ENCODE peak calls at places on chromosome X, in eight cellular contexts. I is A549, X is NB4, U is HCT116, R is K562, H is GM12878, W is H1, Q is HepG2. N is an unnamed sample.

GRCh38 chrX:48538641-48539344 is 721 bp upstream of the TBC1D25 start:
- DNase-seq in Q (no peak), R (no peak), H (no peak), W (no peak), X (no peak), U (no peak), I (no peak), N (no peak)

GRCh38 chrX:31837445-31837844 is 765.6 kb upstream of the FTHL17 start:
- DNase-seq in U (no peak), R (no peak), H (no peak), Q (no peak), X (no peak), I (no peak), W (no peak), N (no peak)

GRCh38 chrX:118652717-118653116 is 74.7 kb upstream of the IL13RA1 start:
- DNase-seq in H (no peak), I (no peak), X (no peak), U (no peak), W (no peak), Q (no peak), R (no peak), N (no peak)

GRCh38 chrX:78548012-78548411 is 111.1 kb downstream of the RTL3 start:
- DNase-seq in I (no peak), Q (no peak), U (no peak), H (no peak), W (no peak), X (no peak), R (no peak), N (no peak)

GRCh38 chrX:121260568-121261240 is 213.3 kb downstream of the GLUD2 start:
- DNase-seq in Q (no peak), X (no peak), H (no peak), I (no peak), W (no peak), U (no peak), R (no peak), N (no peak)

GRCh38 chrX:129983575-129984131 is 1.2 kb downstream of the BCORL1 start:
- DNase-seq in R (peak), W (peak), I (no peak), X (peak), U (no peak), H (no peak), Q (no peak), N (no peak)

GRCh38 chrX:71543316-71543715 is 10.4 kb downstream of the OGT start:
- DNase-seq in R (no peak), H (no peak), Q (no peak), U (no peak), W (no peak), X (no peak), I (peak), N (peak)

GRCh38 chrX:45715787-45716186 is 515.1 kb upstream of the DIPK2B start:
- DNase-seq in U (no peak), W (no peak), Q (no peak), I (no peak), R (no peak), X (no peak), H (no peak), N (peak)

GRCh38 chrX:791479-792034 is 161.0 kb downstream of the SHOX start:
- DNase-seq in Q (no peak), W (peak), U (no peak), I (no peak), H (no peak), X (no peak), R (no peak), N (no peak)

GRCh38 chrX:27728291-27728690 is 79.5 kb upstream of the MAGEB10 start:
- DNase-seq in W (no peak), X (no peak), R (no peak), U (peak), Q (no peak), I (peak), H (no peak), N (peak)

GRCh38 chrX:16528620-16529019 is 121.3 kb upstream of the S100G start:
- DNase-seq in X (no peak), I (no peak), Q (no peak), H (no peak), U (no peak), R (no peak), W (no peak), N (no peak)

GRCh38 chrX:48785525-48786214 is 720 bp upstream of the GATA1 start:
- DNase-seq in U (no peak), X (no peak), Q (no peak), H (no peak), I (no peak), R (peak), W (no peak), N (no peak)

GRCh38 chrX:104347860-104348259 is 93.1 kb upstream of the ESX1 start:
- DNase-seq in U (no peak), R (no peak), X (no peak), H (no peak), W (no peak), Q (no peak), I (no peak), N (no peak)

GRCh38 chrX:21590012-21590776 is 67.9 kb downstream of the KLHL34 start:
- DNase-seq in R (no peak), U (no peak), I (no peak), Q (no peak), W (no peak), X (no peak), H (no peak), N (no peak)

GRCh38 chrX:72545990-72546389 is 26.7 kb downstream of the HDAC8 start:
- DNase-seq in U (no peak), H (no peak), X (no peak), W (no peak), Q (peak), R (no peak), I (peak), N (peak)

GRCh38 chrX:9566150-9566621 is 101.3 kb downstream of the TBL1X start:
- DNase-seq in R (no peak), U (peak), X (no peak), W (no peak), H (no peak), Q (peak), I (peak), N (peak)

GRCh38 chrX:37958493-37959211 is 47.7 kb upstream of the SYTL5 start:
- DNase-seq in X (no peak), R (no peak), W (no peak), Q (peak), I (no peak), U (no peak), H (no peak), N (no peak)

GRCh38 chrX:110703641-110704040 is 92.0 kb downstream of the CHRDL1 start:
- DNase-seq in I (no peak), R (no peak), X (no peak), U (no peak), H (no peak), Q (no peak), W (no peak), N (no peak)

GRCh38 chrX:24465524-24465850 is 401 bp downstream of the PDK3 start:
- DNase-seq in H (no peak), U (no peak), R (no peak), I (no peak), Q (no peak), W (no peak), X (no peak), N (no peak)

GRCh38 chrX:78452356-78452755 is 124.9 kb upstream of the CYSLTR1 start:
- DNase-seq in U (no peak), X (no peak), Q (no peak), I (no peak), R (no peak), H (no peak), W (no peak), N (no peak)

GRCh38 chrX:108225456-108225730 is 133.8 kb downstream of the ATG4A start:
- DNase-seq in Q (no peak), H (no peak), I (no peak), X (peak), R (no peak), U (no peak), W (no peak), N (no peak)

GRCh38 chrX:123138473-123138872 is 45.6 kb upstream of the GRIA3 start:
- DNase-seq in W (no peak), I (no peak), H (no peak), U (no peak), R (no peak), Q (no peak), X (no peak), N (no peak)

GRCh38 chrX:18424482-18425198 is 768 bp upstream of the CDKL5 start:
- DNase-seq in H (no peak), W (no peak), I (peak), U (no peak), X (peak), Q (no peak), R (peak), N (peak)

GRCh38 chrX:38313190-38313589 is 14.1 kb downstream of the RPGR start:
- DNase-seq in H (no peak), I (no peak), X (no peak), W (no peak), U (no peak), Q (no peak), R (no peak), N (no peak)

GRCh38 chrX:9927638-9928037 is 39.5 kb upstream of the CLDN34 start:
- DNase-seq in R (no peak), Q (no peak), H (no peak), X (no peak), U (no peak), I (no peak), W (no peak), N (no peak)

GRCh38 chrX:23811135-23811781 is 28.3 kb downstream of the SAT1 start:
- DNase-seq in R (no peak), W (no peak), X (peak), I (peak), U (no peak), H (no peak), Q (no peak), N (peak)

GRCh38 chrX:12930150-12930549 is 23.7 kb downstream of the TLR8 start:
- DNase-seq in Q (no peak), W (no peak), X (no peak), R (no peak), I (no peak), U (no peak), H (no peak), N (no peak)

GRCh38 chrX:148854351-148854750 is 353.9 kb downstream of the AFF2 start:
- DNase-seq in W (no peak), U (no peak), X (no peak), Q (no peak), H (no peak), R (no peak), I (no peak), N (no peak)
- TF ChIP-seq MAX in W (no peak), U (no peak), X (no peak), Q (no peak), H (no peak), R (no peak), I (no peak), N (no peak)

GRCh38 chrX:20029728-20030127 is 38.9 kb upstream of the BCLAF3 start:
- DNase-seq in U (no peak), Q (peak), W (no peak), I (peak), H (peak), R (no peak), X (no peak), N (no peak)
- TF ChIP-seq POLR2A in U (no peak), Q (no peak), W (no peak), I (no peak), H (no peak), R (no peak), X (no peak), N (no peak)

GRCh38 chrX:41881166-41881565 is 42.2 kb downstream of the CASK start:
- DNase-seq in Q (no peak), U (no peak), W (no peak), H (no peak), X (no peak), I (no peak), R (no peak), N (no peak)
- TF ChIP-seq MAX in Q (no peak), U (no peak), W (no peak), H (no peak), X (no peak), I (no peak), R (no peak), N (no peak)

GRCh38 chrX:66162331-66162822 is 1.7 kb upstream of the HEPH start:
- DNase-seq in Q (no peak), X (peak), H (peak), W (no peak), I (no peak), U (no peak), R (peak), N (no peak)
- TF ChIP-seq POLR2A in Q (no peak), X (no peak), H (no peak), W (no peak), I (no peak), U (no peak), R (peak), N (no peak)

GRCh38 chrX:46722742-46723568 is 36.0 kb downstream of the SLC9A7 start:
- DNase-seq in Q (no peak), X (no peak), I (no peak), R (no peak), H (no peak), W (no peak), U (no peak), N (no peak)

GRCh38 chrX:46733226-46733625 is 25.7 kb downstream of the SLC9A7 start:
- DNase-seq in H (no peak), X (no peak), Q (no peak), R (no peak), I (no peak), U (no peak), W (no peak), N (no peak)

GRCh38 chrX:46730765-46731164 is 28.2 kb downstream of the SLC9A7 start:
- DNase-seq in W (no peak), H (no peak), R (no peak), Q (no peak), X (no peak), U (no peak), I (no peak), N (no peak)

GRCh38 chrX:46727445-46727844 is 31.5 kb downstream of the SLC9A7 start:
- DNase-seq in I (no peak), H (no peak), X (no peak), U (no peak), Q (no peak), W (no peak), R (no peak), N (no peak)
- TF ChIP-seq MAX in I (no peak), H (no peak), X (no peak), U (no peak), Q (no peak), W (no peak), R (no peak), N (no peak)